ENCODE peak calls at places on chromosomes 2 and 18, in five cellular contexts. One of them, this sample, is unnamed. For H3K4me1, the result is how much of the 10 kb centered on the place peaks cover.

GRCh38 chr2:20604957-20605381 is 45.9 kb downstream of the HS1BP3 start:
- DNase-seq in OCI-LY7: no peak
- DNase-seq in heart left ventricle: no peak
- DNase-seq in IMR-90: peak
- DNase-seq in suprapubic skin: peak
- DNase-seq in this sample: no peak

GRCh38 chr2:95345066-95345414 is 47.9 kb downstream of the KCNIP3 start:
- DNase-seq in heart left ventricle: no peak
- DNase-seq in suprapubic skin: no peak
- DNase-seq in OCI-LY7: no peak
- DNase-seq in IMR-90: no peak
- DNase-seq in this sample: no peak

GRCh38 chr2:98296435-98296834 is 49.8 kb upstream of the CNGA3 start:
- DNase-seq in suprapubic skin: no peak
- DNase-seq in heart left ventricle: no peak
- DNase-seq in IMR-90: no peak
- DNase-seq in OCI-LY7: no peak
- DNase-seq in this sample: no peak

GRCh38 chr18:30814446-30814845 is 228.1 kb downstream of the DSC3 start:
- DNase-seq in OCI-LY7: no peak
- DNase-seq in suprapubic skin: no peak
- DNase-seq in heart left ventricle: no peak
- DNase-seq in IMR-90: no peak
- DNase-seq in this sample: no peak

GRCh38 chr2:182950546-182950945 is 84.1 kb upstream of the FRZB start:
- DNase-seq in IMR-90: no peak
- DNase-seq in heart left ventricle: no peak
- DNase-seq in OCI-LY7: no peak
- DNase-seq in suprapubic skin: no peak
- DNase-seq in this sample: no peak

GRCh38 chr2:88590998-88591613 is 36.2 kb downstream of the EIF2AK3 start:
- DNase-seq in IMR-90: peak
- DNase-seq in OCI-LY7: peak
- DNase-seq in suprapubic skin: no peak
- DNase-seq in heart left ventricle: no peak
- DNase-seq in this sample: no peak

GRCh38 chr18:79971211-79971952 is 6.9 kb downstream of the HSBP1L1 start:
- DNase-seq in heart left ventricle: no peak
- DNase-seq in OCI-LY7: no peak
- DNase-seq in suprapubic skin: no peak
- DNase-seq in IMR-90: no peak
- DNase-seq in this sample: no peak

GRCh38 chr18:56200381-56200831 is 438.0 kb downstream of the TXNL1 start:
- DNase-seq in OCI-LY7: no peak
- DNase-seq in heart left ventricle: no peak
- DNase-seq in suprapubic skin: no peak
- DNase-seq in IMR-90: peak
- DNase-seq in this sample: no peak

GRCh38 chr2:120803764-120804335 is 68.2 kb downstream of the GLI2 start:
- DNase-seq in heart left ventricle: no peak
- DNase-seq in suprapubic skin: no peak
- DNase-seq in IMR-90: peak
- DNase-seq in OCI-LY7: no peak
- DNase-seq in this sample: no peak

GRCh38 chr2:1544478-1545069 is 131.3 kb downstream of the TPO start:
- DNase-seq in IMR-90: peak
- DNase-seq in OCI-LY7: no peak
- DNase-seq in suprapubic skin: peak
- DNase-seq in heart left ventricle: no peak
- DNase-seq in this sample: no peak

GRCh38 chr2:9998916-9999654 is 44.3 kb upstream of the KLF11 start:
- DNase-seq in OCI-LY7: no peak
- DNase-seq in IMR-90: no peak
- DNase-seq in suprapubic skin: peak
- DNase-seq in heart left ventricle: no peak
- DNase-seq in this sample: no peak

DNA sequence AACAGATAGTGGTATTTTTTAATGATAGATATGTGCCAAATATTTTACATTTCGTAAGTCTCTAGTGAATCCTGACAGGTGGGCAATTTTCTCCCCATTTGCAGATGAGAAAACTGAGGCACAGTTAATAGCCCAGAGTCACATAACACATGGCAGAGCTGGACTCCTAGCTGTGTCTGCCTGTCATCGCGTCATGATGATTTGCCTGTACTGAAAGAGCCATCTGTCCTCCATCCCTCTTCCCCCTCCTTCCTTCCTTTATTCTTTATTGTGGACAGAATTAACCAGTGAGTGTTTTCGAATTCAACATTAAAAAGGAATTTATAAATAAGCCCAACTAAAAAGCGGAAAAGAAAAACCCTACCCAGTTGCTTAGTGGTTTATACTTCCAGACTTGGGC is 3.2 kb downstream of the DNAJB2 start:
- DNase-seq in heart left ventricle: no peak
- DNase-seq in suprapubic skin: no peak
- DNase-seq in OCI-LY7: no peak
- DNase-seq in IMR-90: no peak
- DNase-seq in this sample: no peak
- H3K4me1 ChIP-seq in heart left ventricle: under half
- H3K4me1 ChIP-seq in suprapubic skin: half or more
- H3K4me1 ChIP-seq in OCI-LY7: under half
- H3K4me1 ChIP-seq in IMR-90: under half
- H3K4me1 ChIP-seq in this sample: under half

DNA sequence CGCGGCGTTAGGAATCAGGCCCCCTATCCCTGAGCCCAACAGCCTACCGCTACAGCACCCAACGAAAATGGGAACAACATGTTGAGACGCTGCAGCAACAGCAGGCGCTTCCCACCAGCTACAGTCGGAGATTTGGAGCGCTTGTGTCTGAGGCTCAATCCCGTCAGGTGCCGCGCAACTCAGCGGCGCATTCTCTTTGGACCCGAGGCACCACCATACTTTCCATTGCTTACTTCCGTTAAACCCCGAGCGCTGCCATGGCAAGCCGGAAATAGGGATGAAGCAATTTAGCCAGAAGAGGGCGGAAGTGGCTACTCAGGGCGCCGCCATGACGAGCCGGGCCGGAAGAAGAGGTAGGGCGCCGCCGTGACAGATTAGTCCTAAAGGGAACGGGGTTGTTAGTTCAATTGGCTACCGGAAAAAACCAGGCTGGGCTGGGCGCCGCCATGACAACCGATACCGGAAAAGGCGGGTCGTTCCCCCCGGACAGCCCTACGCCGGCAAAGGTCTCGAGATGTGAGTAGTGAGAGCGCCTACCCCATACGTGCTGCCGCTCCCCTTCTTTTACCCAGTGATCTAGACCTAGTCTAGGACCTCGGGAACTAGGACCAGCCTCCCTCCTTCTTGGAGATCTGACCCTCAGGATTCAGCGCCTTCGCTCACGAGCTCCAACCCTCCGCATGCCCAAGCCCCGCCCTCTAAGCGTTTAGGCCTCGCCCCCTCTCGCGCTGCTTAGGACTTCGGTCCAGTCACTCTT is at the start of gene CHCHD5:
- DNase-seq in heart left ventricle: peak
- DNase-seq in OCI-LY7: peak
- DNase-seq in IMR-90: peak
- DNase-seq in suprapubic skin: peak
- DNase-seq in this sample: peak
- H3K4me1 ChIP-seq in heart left ventricle: under half
- H3K4me1 ChIP-seq in OCI-LY7: under half
- H3K4me1 ChIP-seq in IMR-90: under half
- H3K4me1 ChIP-seq in suprapubic skin: under half
- H3K4me1 ChIP-seq in this sample: under half

DNA sequence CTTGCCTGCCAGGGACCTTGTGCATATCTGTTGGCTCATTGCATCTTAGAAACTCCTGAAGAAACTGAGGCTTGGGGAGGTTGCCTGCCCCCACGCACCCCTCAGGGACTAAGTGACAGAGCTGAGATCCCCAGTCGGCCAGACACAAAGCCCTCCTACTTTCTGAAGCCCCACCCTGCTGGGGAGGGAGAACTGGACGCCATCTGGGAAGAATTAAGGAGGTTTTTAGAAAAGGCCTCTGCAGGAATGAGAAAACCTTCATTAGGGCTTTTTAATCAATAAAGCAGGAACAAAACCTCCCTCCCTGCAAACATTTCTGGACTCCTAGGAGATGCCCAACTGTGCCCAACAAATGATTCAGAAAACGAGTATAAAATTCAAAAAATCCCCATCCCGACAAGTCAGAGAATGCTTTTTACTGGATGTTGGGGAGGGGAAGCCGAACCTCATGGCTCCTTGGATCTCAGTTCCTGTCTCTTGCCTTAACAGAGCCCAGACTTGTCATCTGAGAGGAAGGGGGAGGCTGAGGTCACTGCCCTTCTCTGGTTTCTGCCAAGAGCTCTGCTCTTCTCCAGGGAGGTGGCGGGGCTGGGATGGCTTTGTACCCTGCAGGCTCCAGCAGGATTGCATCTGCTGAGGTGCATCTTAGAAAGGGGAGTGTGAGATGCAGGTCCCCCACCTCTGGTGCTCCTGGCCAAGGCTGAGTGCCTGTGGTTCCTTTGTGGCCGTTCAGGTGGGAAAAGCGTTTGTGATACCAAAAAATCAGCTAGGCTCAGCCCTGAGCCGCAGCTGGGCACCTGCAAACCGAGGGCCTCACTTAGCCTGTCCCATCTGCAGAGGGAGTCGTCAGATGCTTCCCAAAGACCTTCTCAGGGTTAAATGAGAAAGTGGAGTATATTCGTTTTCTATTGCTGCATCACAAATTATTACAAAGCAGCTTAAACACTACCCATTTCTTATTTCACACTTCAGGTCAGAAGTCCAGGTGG is 142.4 kb downstream of the ZFP36L2 start:
- DNase-seq in suprapubic skin: no peak
- DNase-seq in OCI-LY7: no peak
- DNase-seq in heart left ventricle: peak
- DNase-seq in IMR-90: peak
- DNase-seq in this sample: no peak
- H3K4me1 ChIP-seq in suprapubic skin: half or more
- H3K4me1 ChIP-seq in OCI-LY7: under half
- H3K4me1 ChIP-seq in heart left ventricle: half or more
- H3K4me1 ChIP-seq in IMR-90: half or more
- H3K4me1 ChIP-seq in this sample: half or more

DNA sequence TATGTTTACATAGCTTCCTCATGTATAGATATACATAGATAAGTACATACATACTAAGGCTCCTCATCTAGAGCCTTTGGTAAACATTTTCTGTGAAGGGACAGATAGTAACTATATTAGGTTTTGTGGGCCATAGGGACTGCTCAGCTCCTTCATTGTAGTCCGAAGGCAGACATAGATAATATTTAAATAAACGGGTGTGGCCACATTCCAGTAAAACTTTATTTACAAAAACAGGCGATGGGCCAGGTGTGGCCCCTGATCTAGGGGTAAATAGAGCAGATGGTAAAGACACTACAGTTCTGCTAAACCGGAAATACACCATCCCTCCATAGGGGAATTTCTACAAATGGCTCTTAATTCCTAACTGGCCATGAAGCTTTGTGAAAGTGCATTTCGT is 7.3 kb downstream of the COQ10B start:
- DNase-seq in IMR-90: no peak
- DNase-seq in suprapubic skin: no peak
- DNase-seq in heart left ventricle: no peak
- DNase-seq in OCI-LY7: no peak
- DNase-seq in this sample: no peak
- H3K4me1 ChIP-seq in IMR-90: under half
- H3K4me1 ChIP-seq in suprapubic skin: under half
- H3K4me1 ChIP-seq in heart left ventricle: under half
- H3K4me1 ChIP-seq in OCI-LY7: under half
- H3K4me1 ChIP-seq in this sample: under half

DNA sequence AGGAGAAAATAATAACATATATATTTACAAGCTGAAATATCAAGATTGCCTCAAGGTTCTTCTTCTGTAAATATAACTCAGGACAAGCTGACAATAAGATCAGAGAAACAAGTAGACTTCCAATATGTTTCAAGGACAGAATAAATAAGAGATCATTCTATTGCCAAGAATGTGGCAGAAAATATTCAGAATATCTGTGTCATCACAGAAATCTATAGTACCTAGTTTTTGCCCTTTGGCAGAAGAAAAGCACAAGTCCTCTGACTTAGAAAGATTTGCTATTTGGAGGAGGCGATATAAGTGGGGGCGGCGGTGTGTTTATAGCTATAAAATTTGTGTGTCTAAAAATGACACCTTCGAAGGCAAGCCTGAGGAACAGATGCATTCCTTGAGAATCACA is 34.3 kb downstream of the ARHGAP15 start:
- DNase-seq in heart left ventricle: no peak
- DNase-seq in suprapubic skin: no peak
- DNase-seq in OCI-LY7: no peak
- DNase-seq in IMR-90: no peak
- DNase-seq in this sample: no peak
- H3K4me1 ChIP-seq in heart left ventricle: under half
- H3K4me1 ChIP-seq in suprapubic skin: under half
- H3K4me1 ChIP-seq in OCI-LY7: under half
- H3K4me1 ChIP-seq in IMR-90: under half
- H3K4me1 ChIP-seq in this sample: under half

DNA sequence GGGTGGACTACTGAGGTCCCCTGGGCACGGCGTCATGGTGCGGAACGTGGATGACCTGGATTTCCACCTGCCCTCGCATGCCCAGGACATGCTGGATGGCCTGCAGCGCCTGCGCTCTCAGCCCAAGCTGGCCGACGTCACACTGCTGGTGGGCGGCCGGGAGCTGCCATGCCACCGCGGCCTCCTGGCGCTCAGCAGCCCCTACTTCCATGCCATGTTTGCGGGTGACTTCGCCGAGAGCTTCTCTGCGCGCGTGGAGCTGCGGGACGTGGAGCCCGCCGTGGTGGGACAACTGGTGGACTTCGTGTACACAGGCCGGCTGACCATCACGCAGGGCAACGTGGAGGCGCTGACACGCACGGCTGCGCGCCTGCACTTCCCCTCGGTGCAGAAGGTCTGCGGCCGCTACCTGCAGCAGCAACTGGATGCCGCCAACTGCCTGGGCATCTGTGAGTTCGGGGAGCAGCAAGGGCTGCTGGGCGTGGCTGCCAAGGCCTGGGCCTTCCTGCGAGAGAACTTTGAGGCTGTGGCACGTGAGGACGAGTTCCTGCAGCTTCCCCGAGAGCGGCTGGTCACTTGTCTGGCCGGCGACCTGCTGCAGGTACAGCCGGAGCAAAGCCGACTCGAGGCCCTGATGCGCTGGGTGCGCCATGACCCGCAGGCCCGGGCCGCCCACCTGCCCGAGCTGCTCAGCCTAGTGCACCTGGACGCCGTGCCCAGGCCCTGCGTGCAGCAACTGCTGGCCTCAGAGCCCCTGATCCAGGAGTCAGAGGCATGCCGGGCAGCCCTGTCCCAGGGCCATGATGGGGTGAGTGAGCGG is 2.5 kb downstream of the KLHL30 start:
- DNase-seq in OCI-LY7: no peak
- DNase-seq in heart left ventricle: no peak
- DNase-seq in suprapubic skin: no peak
- DNase-seq in IMR-90: no peak
- DNase-seq in this sample: no peak
- H3K4me1 ChIP-seq in OCI-LY7: under half
- H3K4me1 ChIP-seq in heart left ventricle: under half
- H3K4me1 ChIP-seq in suprapubic skin: under half
- H3K4me1 ChIP-seq in IMR-90: under half
- H3K4me1 ChIP-seq in this sample: under half